ENCODE peak calls at places on chromosomes 13 and 19, in seven cellular contexts. A, Y, M, W, K, L and H are unnamed samples.

GRCh38 chr19:7879102-7879770 is 5.0 kb upstream of the PRR36 start:
- DNase-seq in A (no peak), Y (no peak), M (no peak), W (no peak), K (peak), L (no peak), H (no peak)

GRCh38 chr13:60417734-60418133 is 20.7 kb downstream of the TDRD3 start:
- DNase-seq in A (no peak), Y (no peak), M (no peak), W (no peak), K (no peak), L (no peak), H (no peak)

GRCh38 chr13:29541400-29541799 is 54.1 kb downstream of the SLC7A1 start:
- DNase-seq in A (no peak), Y (no peak), M (no peak), W (no peak), K (peak), L (no peak), H (no peak)

GRCh38 chr13:112849500-112849899 is 119.5 kb upstream of the MCF2L start:
- DNase-seq in A (no peak), Y (no peak), M (peak), W (no peak), K (no peak), L (no peak), H (no peak)

GRCh38 chr13:111639994-111640393 is 319.6 kb downstream of the TEX29 start:
- DNase-seq in A (no peak), Y (peak), M (no peak), W (no peak), K (no peak), L (no peak), H (no peak)

GRCh38 chr13:113938716-113939115 is 35.2 kb downstream of the C13orf46 start:
- DNase-seq in A (no peak), Y (no peak), M (no peak), W (no peak), K (no peak), L (no peak), H (no peak)

GRCh38 chr13:109672545-109672944 is 113.8 kb downstream of the IRS2 start:
- DNase-seq in A (no peak), Y (no peak), M (no peak), W (no peak), K (no peak), L (no peak), H (no peak)

GRCh38 chr13:98325724-98326123 is 148.7 kb upstream of the RNF113B start:
- DNase-seq in A (no peak), Y (no peak), M (no peak), W (no peak), K (no peak), L (no peak), H (no peak)

GRCh38 chr13:106099765-106100164 is 435.7 kb downstream of the EFNB2 start:
- DNase-seq in A (no peak), Y (no peak), M (no peak), W (no peak), K (no peak), L (no peak), H (no peak)

GRCh38 chr19:5957132-5957531 is 20.8 kb downstream of the RANBP3 start:
- DNase-seq in A (no peak), Y (no peak), M (no peak), W (no peak), K (no peak), L (no peak), H (no peak)

GRCh38 chr13:41631296-41631965 is 174.1 kb downstream of the RGCC start:
- DNase-seq in A (no peak), Y (no peak), M (no peak), W (no peak), K (no peak), L (no peak), H (no peak)

GRCh38 chr13:97257800-97258799 is 36.0 kb downstream of the MBNL2 start:
- DNase-seq in A (peak), Y (no peak), M (peak), W (peak), K (peak), L (no peak), H (no peak)

GRCh38 chr13:25447396-25447795 is 75.6 kb downstream of the ATP8A2 start:
- DNase-seq in A (no peak), Y (no peak), M (no peak), W (no peak), K (no peak), L (no peak), H (no peak)

GRCh38 chr13:88329066-88329465 is 657.9 kb downstream of the SLITRK5 start:
- DNase-seq in A (no peak), Y (no peak), M (no peak), W (no peak), K (no peak), L (no peak), H (no peak)

GRCh38 chr13:99303863-99304521 is 3.2 kb downstream of the GPR183 start:
- DNase-seq in A (no peak), Y (no peak), M (no peak), W (no peak), K (no peak), L (no peak), H (no peak)

GRCh38 chr19:33712268-33712667 is 84.4 kb upstream of the KCTD15 start:
- DNase-seq in A (no peak), Y (no peak), M (no peak), W (no peak), K (no peak), L (no peak), H (no peak)

GRCh38 chr19:51001495-51001894 is at the start of gene KLK8:
- DNase-seq in A (no peak), Y (no peak), M (no peak), W (no peak), K (no peak), L (no peak), H (no peak)

GRCh38 chr13:70835349-70835748 is 727.1 kb upstream of the KLHL1 start:
- DNase-seq in A (no peak), Y (no peak), M (no peak), W (no peak), K (no peak), L (no peak), H (no peak)

GRCh38 chr13:50693755-50694154 is 149.7 kb downstream of the DLEU7 start:
- DNase-seq in A (peak), Y (no peak), M (peak), W (no peak), K (no peak), L (peak), H (no peak)

GRCh38 chr13:98664047-98664446 is 87.1 kb upstream of the STK24 start:
- DNase-seq in A (no peak), Y (no peak), M (peak), W (no peak), K (peak), L (no peak), H (no peak)

GRCh38 chr19:7397687-7398086 is 49.0 kb downstream of the ARHGEF18 start:
- DNase-seq in A (no peak), Y (no peak), M (peak), W (peak), K (no peak), L (no peak), H (no peak)

GRCh38 chr13:62280590-62280989 is 864.9 kb upstream of the PCDH20 start:
- DNase-seq in A (no peak), Y (no peak), M (no peak), W (no peak), K (no peak), L (no peak), H (no peak)

GRCh38 chr13:59621791-59622190 is 541.9 kb downstream of the DIAPH3 start:
- DNase-seq in A (no peak), Y (no peak), M (no peak), W (no peak), K (no peak), L (no peak), H (no peak)

GRCh38 chr19:13748169-13748884 is 16.0 kb upstream of the MRI1 start:
- DNase-seq in A (no peak), Y (no peak), M (no peak), W (no peak), K (peak), L (no peak), H (no peak)

GRCh38 chr13:98172570-98173405 is 4.3 kb downstream of the RNF113B start:
- DNase-seq in A (no peak), Y (no peak), M (no peak), W (no peak), K (no peak), L (no peak), H (no peak)

GRCh38 chr13:32048816-32049215 is 17.2 kb downstream of the FRY start:
- DNase-seq in A (no peak), Y (no peak), M (no peak), W (no peak), K (no peak), L (no peak), H (no peak)

GRCh38 chr19:30387311-30388115 is 15.3 kb downstream of the ZNF536 start:
- DNase-seq in A (peak), Y (no peak), M (no peak), W (no peak), K (no peak), L (no peak), H (no peak)

GRCh38 chr19:45746866-45747265 is 13.6 kb downstream of the MEIOSIN start:
- DNase-seq in A (no peak), Y (no peak), M (no peak), W (no peak), K (no peak), L (no peak), H (no peak)

GRCh38 chr19:10135551-10136334 is 16.0 kb upstream of the EIF3G start:
- DNase-seq in A (no peak), Y (no peak), M (no peak), W (no peak), K (no peak), L (no peak), H (no peak)

GRCh38 chr13:113086031-113086750 is 19.4 kb upstream of the F7 start:
- DNase-seq in A (no peak), Y (no peak), M (no peak), W (no peak), K (no peak), L (no peak), H (no peak)

GRCh38 chr19:16363133-16363851 is 38.7 kb downstream of the KLF2 start:
- DNase-seq in A (no peak), Y (no peak), M (no peak), W (no peak), K (no peak), L (no peak), H (no peak)

GRCh38 chr13:71169125-71169524 is 697.9 kb downstream of the DACH1 start:
- DNase-seq in A (no peak), Y (no peak), M (peak), W (no peak), K (no peak), L (no peak), H (no peak)

GRCh38 chr19:38006361-38007045 is 99.5 kb downstream of the SIPA1L3 start:
- DNase-seq in A (no peak), Y (no peak), M (no peak), W (no peak), K (no peak), L (no peak), H (no peak)

GRCh38 chr13:44758595-44759221 is 182.6 kb upstream of the TSC22D1 start:
- DNase-seq in A (no peak), Y (no peak), M (peak), W (peak), K (peak), L (no peak), H (peak)

GRCh38 chr19:18273566-18274302 is 518 bp downstream of the IQCN start:
- DNase-seq in A (no peak), Y (no peak), M (no peak), W (no peak), K (no peak), L (no peak), H (no peak)

GRCh38 chr19:38975214-38975860 is at the start of gene FBXO17:
- DNase-seq in A (peak), Y (peak), M (no peak), W (peak), K (no peak), L (peak), H (no peak)

GRCh38 chr13:106296723-106297122 is 238.7 kb downstream of the EFNB2 start:
- DNase-seq in A (no peak), Y (no peak), M (no peak), W (no peak), K (no peak), L (no peak), H (no peak)